ENCODE peak calls at places on chromosomes 7 and 10, in ten cellular contexts. Z is HCT116, W is A549, J is PC-3, E is progenitor cell of endocrine pancreas, M is fibroblast of lung, D is AG09319, Q is pancreas, H is heart left ventricle, N is heart right ventricle. X is an unnamed sample.

GRCh38 chr7:7921830-7922229 is 46.8 kb upstream of the GLCCI1 start:
- DNase-seq in Z (no peak), W (no peak), J (no peak), E (no peak), M (no peak), D (no peak), Q (no peak), H (no peak), N (no peak), X (no peak)

GRCh38 chr7:16484453-16485158 is 19.1 kb upstream of the SOSTDC1 start:
- DNase-seq in Z (peak), W (peak), J (peak), E (no peak), M (peak), D (no peak), Q (no peak), H (no peak), N (no peak), X (peak)

GRCh38 chr7:112995091-112995824 is 91.4 kb downstream of the GPR85 start:
- DNase-seq in Z (no peak), W (no peak), J (peak), E (no peak), M (peak), D (peak), Q (no peak), H (peak), N (peak), X (no peak)

GRCh38 chr10:116773306-116773705 is 30.9 kb upstream of the HSPA12A start:
- DNase-seq in Z (no peak), W (no peak), J (no peak), E (no peak), M (no peak), D (no peak), Q (no peak), H (no peak), N (no peak), X (no peak)

GRCh38 chr10:126421745-126422144 is 33.5 kb upstream of the ADAM12 start:
- DNase-seq in Z (no peak), W (peak), J (peak), E (no peak), M (peak), D (peak), Q (no peak), H (no peak), N (no peak), X (no peak)

GRCh38 chr7:150740053-150740452 is 2.8 kb downstream of the GIMAP5 start:
- DNase-seq in Z (no peak), W (no peak), J (no peak), E (no peak), M (no peak), D (no peak), Q (no peak), H (no peak), N (no peak), X (no peak)

GRCh38 chr7:92674379-92674778 is 84.2 kb upstream of the FAM133B start:
- DNase-seq in Z (no peak), W (no peak), J (no peak), E (no peak), M (no peak), D (no peak), Q (no peak), H (no peak), N (no peak), X (no peak)

GRCh38 chr10:22503315-22504090 is 158.2 kb downstream of the SPAG6 start:
- DNase-seq in Z (no peak), W (no peak), J (peak), E (no peak), M (peak), D (no peak), Q (no peak), H (no peak), N (no peak), X (peak)

GRCh38 chr7:26062240-26062603 is 89.8 kb upstream of the NFE2L3 start:
- DNase-seq in Z (no peak), W (no peak), J (no peak), E (no peak), M (no peak), D (no peak), Q (no peak), H (no peak), N (no peak), X (no peak)

GRCh38 chr10:122863216-122863615 is 16.2 kb downstream of the FAM24B start:
- DNase-seq in Z (no peak), W (no peak), J (no peak), E (no peak), M (no peak), D (no peak), Q (no peak), H (no peak), N (no peak), X (no peak)

GRCh38 chr10:133090654-133091053 is 2.9 kb downstream of the ADGRA1 start:
- DNase-seq in Z (no peak), W (no peak), J (no peak), E (no peak), M (no peak), D (no peak), Q (no peak), H (no peak), N (no peak), X (no peak)

GRCh38 chr7:83077328-83077727 is 85.4 kb downstream of the PCLO start:
- DNase-seq in Z (no peak), W (no peak), J (no peak), E (no peak), M (peak), D (no peak), Q (no peak), H (no peak), N (no peak), X (no peak)

GRCh38 chr7:45626441-45627430 is 52.6 kb downstream of the ADCY1 start:
- DNase-seq in Z (no peak), W (no peak), J (no peak), E (no peak), M (no peak), D (no peak), Q (no peak), H (no peak), N (no peak), X (no peak)

GRCh38 chr10:96463562-96463961 is 50.2 kb downstream of the TLL2 start:
- DNase-seq in Z (no peak), W (no peak), J (no peak), E (no peak), M (no peak), D (no peak), Q (no peak), H (no peak), N (no peak), X (no peak)

GRCh38 chr10:46020871-46021553 is 9.4 kb downstream of the NCOA4 start:
- DNase-seq in Z (no peak), W (no peak), J (no peak), E (no peak), M (peak), D (no peak), Q (no peak), H (no peak), N (no peak), X (no peak)

GRCh38 chr10:642186-642890 is 47.1 kb downstream of the DIP2C start:
- DNase-seq in Z (no peak), W (peak), J (peak), E (no peak), M (no peak), D (no peak), Q (no peak), H (no peak), N (no peak), X (peak)

GRCh38 chr7:155223021-155223420 is 74.7 kb upstream of the INSIG1 start:
- DNase-seq in Z (no peak), W (no peak), J (no peak), E (no peak), M (no peak), D (no peak), Q (no peak), H (no peak), N (no peak), X (no peak)

GRCh38 chr7:120874016-120874415 is 16.1 kb upstream of the TSPAN12 start:
- DNase-seq in Z (no peak), W (no peak), J (no peak), E (no peak), M (no peak), D (no peak), Q (no peak), H (no peak), N (no peak), X (no peak)

GRCh38 chr7:90655566-90655965 is 59.4 kb downstream of the CDK14 start:
- DNase-seq in Z (no peak), W (no peak), J (peak), E (no peak), M (peak), D (no peak), Q (no peak), H (no peak), N (no peak), X (peak)

GRCh38 chr10:33193057-33193866 is 141.2 kb downstream of the NRP1 start:
- DNase-seq in Z (peak), W (peak), J (peak), E (peak), M (peak), D (peak), Q (peak), H (peak), N (peak), X (peak)

GRCh38 chr10:49587981-49588380 is 22.1 kb upstream of the SLC18A3 start:
- DNase-seq in Z (no peak), W (no peak), J (no peak), E (no peak), M (no peak), D (no peak), Q (no peak), H (no peak), N (no peak), X (no peak)

GRCh38 chr10:79267449-79267848 is 79.8 kb upstream of the PPIF start:
- DNase-seq in Z (no peak), W (no peak), J (no peak), E (no peak), M (no peak), D (no peak), Q (no peak), H (no peak), N (no peak), X (no peak)
- TF ChIP-seq CTCF in Z (peak), W (no peak), J (peak), E (no peak), M (no peak), D (no peak), Q (no peak), H (no peak), N (no peak), X (no peak)

GRCh38 chr10:80945267-80945880 is 407.7 kb downstream of the SH2D4B start:
- DNase-seq in Z (no peak), W (peak), J (no peak), E (no peak), M (no peak), D (no peak), Q (no peak), H (peak), N (no peak), X (peak)
- TF ChIP-seq CTCF in Z (peak), W (no peak), J (no peak), E (peak), M (no peak), D (no peak), Q (no peak), H (peak), N (peak), X (peak)

GRCh38 chr10:12800302-12800701 is 201.2 kb downstream of the CCDC3 start:
- DNase-seq in Z (no peak), W (no peak), J (peak), E (no peak), M (no peak), D (no peak), Q (no peak), H (no peak), N (no peak), X (no peak)
- TF ChIP-seq CTCF in Z (peak), W (no peak), J (peak), E (peak), M (no peak), D (no peak), Q (no peak), H (no peak), N (no peak), X (peak)

GRCh38 chr7:135910393-135911036 is 66.6 kb downstream of the MTPN start:
- DNase-seq in Z (no peak), W (no peak), J (no peak), E (no peak), M (no peak), D (no peak), Q (no peak), H (no peak), N (no peak), X (no peak)
- TF ChIP-seq CTCF in Z (no peak), W (no peak), J (no peak), E (no peak), M (no peak), D (no peak), Q (no peak), H (no peak), N (no peak), X (no peak)

GRCh38 chr10:104642001-104642270 is 846 bp downstream of the SORCS3 start:
- DNase-seq in Z (no peak), W (no peak), J (no peak), E (no peak), M (no peak), D (no peak), Q (no peak), H (no peak), N (no peak), X (no peak)

GRCh38 chr10:104640339-104641149 is 546 bp upstream of the SORCS3 start:
- DNase-seq in Z (no peak), W (no peak), J (no peak), E (no peak), M (no peak), D (no peak), Q (no peak), H (no peak), N (no peak), X (no peak)

GRCh38 chr10:104639595-104640338 is 1.3 kb upstream of the SORCS3 start:
- DNase-seq in Z (no peak), W (peak), J (no peak), E (no peak), M (no peak), D (no peak), Q (no peak), H (no peak), N (no peak), X (no peak)

GRCh38 chr10:104641150-104642000 is at the start of gene SORCS3:
- DNase-seq in Z (no peak), W (peak), J (no peak), E (no peak), M (peak), D (no peak), Q (no peak), H (no peak), N (no peak), X (no peak)

GRCh38 chr10:104638861-104639594 is 2.1 kb upstream of the SORCS3 start:
- DNase-seq in Z (no peak), W (peak), J (no peak), E (peak), M (no peak), D (no peak), Q (no peak), H (no peak), N (no peak), X (no peak)
- TF ChIP-seq CTCF in Z (no peak), W (peak), J (no peak), E (peak), M (peak), D (no peak), Q (no peak), H (no peak), N (peak), X (no peak)